ENCODE peak calls at places on chromosome 17, in seven cellular contexts. D is fibroblast of lung; P is CD8-positive, alpha-beta T cell; V is HFF-Myc; W is CD4-positive, alpha-beta T cell; I is cardiac muscle cell; L is K562. M is an unnamed sample.

GRCh38 chr17:77375917-77376651 is 235.3 kb downstream of the SEC14L1 start:
- DNase-seq in D (peak; percentile 84), P (peak; percentile 86), V (no peak), W (peak; percentile 58), I (peak; percentile 71), L (no peak), M (peak; percentile 67)

GRCh38 chr17:83072600-83073358 is 6.6 kb upstream of the METRNL start:
- DNase-seq in D (no peak), P (no peak), V (no peak), W (no peak), I (no peak), L (no peak), M (no peak)

GRCh38 chr17:8713878-8714277 is 30.8 kb downstream of the CCDC42 start:
- DNase-seq in D (no peak), P (no peak), V (no peak), W (no peak), I (no peak), L (no peak), M (no peak)

GRCh38 chr17:42979511-42980273 is at the start of gene PTGES3L:
- DNase-seq in D (peak; percentile 26), P (no peak), V (no peak), W (no peak), I (peak; percentile 93), L (peak; percentile 83), M (peak; percentile 17)

GRCh38 chr17:9886141-9886930 is 18.7 kb downstream of the RCVRN start:
- DNase-seq in D (no peak), P (no peak), V (no peak), W (no peak), I (no peak), L (no peak), M (no peak)

GRCh38 chr17:82647593-82648164 is 565 bp downstream of the WDR45B start:
- DNase-seq in D (no peak), P (peak; percentile 58), V (no peak), W (peak; percentile 29), I (peak; percentile 35), L (peak; percentile 65), M (peak; percentile 40)

GRCh38 chr17:82812601-82813000 is 27.2 kb downstream of the ZNF750 start:
- DNase-seq in D (no peak), P (no peak), V (no peak), W (no peak), I (no peak), L (no peak), M (no peak)

GRCh38 chr17:42895185-42895555 is 5.4 kb upstream of the G6PC1 start:
- DNase-seq in D (peak; percentile 92), P (no peak), V (peak; percentile 49), W (no peak), I (no peak), L (no peak), M (no peak)

GRCh38 chr17:32111141-32111771 is 31.0 kb upstream of the RHOT1 start:
- DNase-seq in D (peak; percentile 70), P (no peak), V (peak; percentile 46), W (peak; percentile 12), I (peak; percentile 22), L (peak; percentile 62), M (no peak)
- TF ChIP-seq CTCF in D (peak; percentile 37), P (peak; percentile 36), V (peak; percentile 44), W (no peak), I (peak; percentile 48), L (peak; percentile 86), M (peak; percentile 25)

DNA sequence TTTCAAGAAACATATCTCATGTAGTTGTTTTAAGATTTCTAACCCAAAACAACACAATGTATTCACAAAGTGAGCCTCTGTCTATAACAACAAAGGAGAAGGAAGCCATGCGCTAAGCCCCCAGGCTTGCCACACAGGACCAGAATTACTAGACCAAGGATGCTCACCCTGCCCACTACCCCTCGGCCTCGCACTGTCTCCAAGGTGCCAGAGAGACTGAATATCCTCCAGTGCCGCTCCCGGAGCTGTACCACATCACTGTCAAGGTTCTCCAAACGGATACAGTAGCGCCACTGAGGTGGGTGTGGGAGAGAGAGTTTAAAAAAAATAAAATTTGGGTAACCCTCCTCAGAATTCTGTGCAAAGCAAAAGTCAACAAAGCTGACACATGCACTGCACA is 7.1 kb downstream of the POLDIP2 start:
- DNase-seq in D (no peak), P (no peak), V (no peak), W (no peak), I (no peak), L (no peak), M (no peak)
- TF ChIP-seq CTCF in D (no peak), P (no peak), V (no peak), W (no peak), I (no peak), L (no peak), M (no peak)

DNA sequence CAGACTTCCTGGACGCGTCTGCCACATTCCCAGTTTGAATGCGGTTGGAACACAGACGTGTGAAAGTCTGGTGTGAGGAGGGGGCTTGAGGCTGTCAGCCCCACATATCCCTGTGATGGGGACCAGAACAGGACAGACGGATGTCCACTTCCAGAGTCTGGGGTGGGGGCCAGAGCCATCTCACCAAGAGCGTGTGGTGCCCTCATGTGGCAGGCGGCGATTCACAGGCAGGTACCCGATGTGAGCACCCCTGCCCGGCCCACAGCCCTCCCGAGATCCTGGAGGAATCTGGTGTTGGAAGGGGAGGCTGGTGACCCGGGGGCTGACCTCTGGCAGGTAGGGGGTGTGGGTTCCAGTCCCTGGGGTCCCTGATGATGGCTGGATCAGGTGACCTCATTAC is 51.5 kb downstream of the ENGASE start:
- DNase-seq in D (no peak), P (no peak), V (no peak), W (no peak), I (no peak), L (no peak), M (no peak)
- TF ChIP-seq CTCF in D (no peak), P (no peak), V (no peak), W (no peak), I (peak; percentile 17), L (peak; percentile 31), M (no peak)

DNA sequence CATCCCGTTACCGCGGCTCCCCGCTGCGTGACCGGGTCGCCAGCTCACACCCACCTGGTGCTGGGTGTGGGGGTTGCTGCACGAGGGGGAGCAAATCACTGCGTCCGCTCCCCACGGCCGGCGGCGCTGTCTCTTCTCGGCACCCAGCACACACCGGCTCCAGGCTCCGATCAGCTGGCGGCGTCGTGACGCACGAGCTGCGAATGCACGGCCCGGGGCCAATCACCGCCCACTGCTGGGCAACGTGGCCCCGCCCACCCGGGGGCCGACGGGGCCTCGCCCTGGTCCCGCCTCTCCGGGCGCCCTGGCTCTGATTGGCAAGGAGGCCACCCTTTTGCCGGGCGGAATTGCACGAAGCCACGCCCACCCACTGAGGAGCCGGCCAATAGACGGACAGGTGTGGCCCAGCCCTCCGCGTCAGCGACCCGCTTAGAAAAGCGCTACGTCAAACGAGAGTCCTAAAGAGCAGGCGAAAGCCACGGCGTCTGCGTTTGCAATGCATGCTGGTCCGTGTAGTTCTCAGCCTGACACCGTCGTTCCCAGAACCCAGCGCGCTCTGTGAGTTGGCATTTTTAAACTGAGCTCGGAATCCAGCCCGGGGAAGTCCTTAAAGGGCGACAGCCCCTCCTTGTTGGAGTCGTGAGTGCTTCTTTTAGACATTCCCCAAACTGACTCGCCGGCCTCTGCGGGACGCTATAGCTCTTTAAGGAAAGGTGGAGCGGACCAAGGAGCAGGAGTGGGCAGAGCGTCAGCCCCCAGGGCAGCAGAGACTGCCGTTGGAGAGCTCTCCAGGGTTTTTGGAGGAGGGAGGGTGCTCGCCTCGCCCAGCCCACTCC is 6.1 kb upstream of the TLCD2 start:
- DNase-seq in D (peak; percentile 100), P (peak; percentile 100), V (peak; percentile 100), W (peak; percentile 100), I (peak; percentile 100), L (peak; percentile 97), M (peak; percentile 99)
- TF ChIP-seq CTCF in D (peak; percentile 10), P (no peak), V (peak; percentile 6), W (no peak), I (peak; percentile 30), L (peak; percentile 10), M (no peak)

GRCh38 chr17:75683467-75684041 is 16.4 kb downstream of the SAP30BP start:
- DNase-seq in D (peak; percentile 23), P (no peak), V (no peak), W (no peak), I (no peak), L (peak; percentile 63), M (no peak)
- TF ChIP-seq CTCF in D (no peak), P (no peak), V (no peak), W (no peak), I (no peak), L (no peak), M (no peak)

M was measured in natural killer cell.